ENCODE peak calls at places on chromosomes 7 and 10, in eight cellular contexts. One of them, this sample, is unnamed.

GRCh38 chr7:44847509-44847919 is 373 bp downstream of the H2AZ2 start:
- DNase-seq in neuronal stem cell: no peak
- DNase-seq in neural progenitor cell: peak
- DNase-seq in IMR-90: peak
- DNase-seq in DND-41: peak
- DNase-seq in GM23248: peak
- DNase-seq in keratinocyte: no peak
- DNase-seq in HepG2: peak
- DNase-seq in this sample: peak

GRCh38 chr7:105972276-105972675 is 9.2 kb downstream of the CDHR3 start:
- DNase-seq in neuronal stem cell: no peak
- DNase-seq in neural progenitor cell: no peak
- DNase-seq in IMR-90: no peak
- DNase-seq in DND-41: no peak
- DNase-seq in GM23248: peak
- DNase-seq in keratinocyte: no peak
- DNase-seq in HepG2: no peak
- DNase-seq in this sample: no peak

GRCh38 chr10:101797403-101798059 is 14.3 kb upstream of the NPM3 start:
- DNase-seq in neuronal stem cell: no peak
- DNase-seq in neural progenitor cell: no peak
- DNase-seq in IMR-90: no peak
- DNase-seq in DND-41: no peak
- DNase-seq in GM23248: no peak
- DNase-seq in keratinocyte: no peak
- DNase-seq in HepG2: no peak
- DNase-seq in this sample: no peak

GRCh38 chr7:1446611-1447032 is 12.6 kb downstream of the MICALL2 start:
- DNase-seq in neuronal stem cell: no peak
- DNase-seq in neural progenitor cell: no peak
- DNase-seq in IMR-90: no peak
- DNase-seq in DND-41: no peak
- DNase-seq in GM23248: no peak
- DNase-seq in keratinocyte: no peak
- DNase-seq in HepG2: no peak
- DNase-seq in this sample: no peak

GRCh38 chr7:44705434-44705833 is 43.2 kb upstream of the ZMIZ2 start:
- DNase-seq in neuronal stem cell: no peak
- DNase-seq in neural progenitor cell: no peak
- DNase-seq in IMR-90: no peak
- DNase-seq in DND-41: no peak
- DNase-seq in GM23248: no peak
- DNase-seq in keratinocyte: no peak
- DNase-seq in HepG2: no peak
- DNase-seq in this sample: no peak

GRCh38 chr7:38382627-38383026 is 109.2 kb upstream of the TARP start:
- DNase-seq in neuronal stem cell: no peak
- DNase-seq in neural progenitor cell: no peak
- DNase-seq in IMR-90: peak
- DNase-seq in DND-41: no peak
- DNase-seq in GM23248: peak
- DNase-seq in keratinocyte: no peak
- DNase-seq in HepG2: no peak
- DNase-seq in this sample: peak

GRCh38 chr10:1107004-1107403 is 50.8 kb downstream of the WDR37 start:
- DNase-seq in neuronal stem cell: no peak
- DNase-seq in neural progenitor cell: no peak
- DNase-seq in IMR-90: no peak
- DNase-seq in DND-41: no peak
- DNase-seq in GM23248: no peak
- DNase-seq in keratinocyte: no peak
- DNase-seq in HepG2: no peak
- DNase-seq in this sample: no peak

GRCh38 chr10:19874791-19875190 is 58.6 kb downstream of the PLXDC2 start:
- DNase-seq in neuronal stem cell: no peak
- DNase-seq in neural progenitor cell: no peak
- DNase-seq in IMR-90: no peak
- DNase-seq in DND-41: no peak
- DNase-seq in GM23248: no peak
- DNase-seq in keratinocyte: peak
- DNase-seq in HepG2: no peak
- DNase-seq in this sample: peak

GRCh38 chr7:8260871-8261707 is 878 bp downstream of the ICA1 start:
- DNase-seq in neuronal stem cell: no peak
- DNase-seq in neural progenitor cell: peak
- DNase-seq in IMR-90: no peak
- DNase-seq in DND-41: peak
- DNase-seq in GM23248: peak
- DNase-seq in keratinocyte: no peak
- DNase-seq in HepG2: no peak
- DNase-seq in this sample: no peak

GRCh38 chr7:77331938-77332695 is 84.0 kb downstream of the GSAP start:
- DNase-seq in neuronal stem cell: peak
- DNase-seq in neural progenitor cell: peak
- DNase-seq in IMR-90: peak
- DNase-seq in DND-41: peak
- DNase-seq in GM23248: peak
- DNase-seq in keratinocyte: peak
- DNase-seq in HepG2: peak
- DNase-seq in this sample: peak

GRCh38 chr10:117674641-117675040 is 132.1 kb downstream of the EMX2 start:
- DNase-seq in neuronal stem cell: no peak
- DNase-seq in neural progenitor cell: no peak
- DNase-seq in IMR-90: no peak
- DNase-seq in DND-41: no peak
- DNase-seq in GM23248: no peak
- DNase-seq in keratinocyte: no peak
- DNase-seq in HepG2: no peak
- DNase-seq in this sample: peak

GRCh38 chr7:140585333-140585732 is 55.3 kb downstream of the DENND2A start:
- DNase-seq in neuronal stem cell: no peak
- DNase-seq in neural progenitor cell: no peak
- DNase-seq in IMR-90: no peak
- DNase-seq in DND-41: no peak
- DNase-seq in GM23248: no peak
- DNase-seq in keratinocyte: no peak
- DNase-seq in HepG2: no peak
- DNase-seq in this sample: no peak

GRCh38 chr10:126924915-126925300 is 19.7 kb downstream of the DOCK1 start:
- DNase-seq in neuronal stem cell: no peak
- DNase-seq in neural progenitor cell: no peak
- DNase-seq in IMR-90: peak
- DNase-seq in DND-41: no peak
- DNase-seq in GM23248: peak
- DNase-seq in keratinocyte: no peak
- DNase-seq in HepG2: no peak
- DNase-seq in this sample: no peak

GRCh38 chr10:13536674-13537366 is 8.0 kb upstream of the BEND7 start:
- DNase-seq in neuronal stem cell: peak
- DNase-seq in neural progenitor cell: peak
- DNase-seq in IMR-90: peak
- DNase-seq in DND-41: peak
- DNase-seq in GM23248: peak
- DNase-seq in keratinocyte: no peak
- DNase-seq in HepG2: peak
- DNase-seq in this sample: peak

GRCh38 chr10:31075434-31075833 is 43.8 kb upstream of the ZNF438 start:
- DNase-seq in neuronal stem cell: no peak
- DNase-seq in neural progenitor cell: no peak
- DNase-seq in IMR-90: peak
- DNase-seq in DND-41: no peak
- DNase-seq in GM23248: peak
- DNase-seq in keratinocyte: peak
- DNase-seq in HepG2: no peak
- DNase-seq in this sample: peak

GRCh38 chr7:27113991-27114866 is 11.7 kb upstream of the HOXA2 start:
- DNase-seq in neuronal stem cell: no peak
- DNase-seq in neural progenitor cell: no peak
- DNase-seq in IMR-90: peak
- DNase-seq in DND-41: no peak
- DNase-seq in GM23248: peak
- DNase-seq in keratinocyte: no peak
- DNase-seq in HepG2: no peak
- DNase-seq in this sample: peak

GRCh38 chr10:110783509-110784103 is 88.1 kb upstream of the PDCD4 start:
- DNase-seq in neuronal stem cell: no peak
- DNase-seq in neural progenitor cell: no peak
- DNase-seq in IMR-90: peak
- DNase-seq in DND-41: no peak
- DNase-seq in GM23248: peak
- DNase-seq in keratinocyte: no peak
- DNase-seq in HepG2: no peak
- DNase-seq in this sample: no peak

GRCh38 chr10:85044-85443 is 35.9 kb upstream of the TUBB8 start:
- DNase-seq in neuronal stem cell: no peak
- DNase-seq in neural progenitor cell: no peak
- DNase-seq in IMR-90: no peak
- DNase-seq in DND-41: no peak
- DNase-seq in GM23248: no peak
- DNase-seq in keratinocyte: no peak
- DNase-seq in HepG2: no peak
- DNase-seq in this sample: no peak

GRCh38 chr7:156499247-156499881 is 141.2 kb upstream of the RNF32 start:
- DNase-seq in neuronal stem cell: no peak
- DNase-seq in neural progenitor cell: no peak
- DNase-seq in IMR-90: no peak
- DNase-seq in DND-41: no peak
- DNase-seq in GM23248: no peak
- DNase-seq in keratinocyte: no peak
- DNase-seq in HepG2: no peak
- DNase-seq in this sample: no peak

GRCh38 chr10:105070249-105070648 is 429.2 kb downstream of the SORCS3 start:
- DNase-seq in neuronal stem cell: no peak
- DNase-seq in neural progenitor cell: no peak
- DNase-seq in IMR-90: no peak
- DNase-seq in DND-41: no peak
- DNase-seq in GM23248: no peak
- DNase-seq in keratinocyte: no peak
- DNase-seq in HepG2: no peak
- DNase-seq in this sample: no peak

GRCh38 chr7:24734306-24734705 is 23.0 kb downstream of the GSDME start:
- DNase-seq in neuronal stem cell: no peak
- DNase-seq in neural progenitor cell: no peak
- DNase-seq in IMR-90: peak
- DNase-seq in DND-41: no peak
- DNase-seq in GM23248: no peak
- DNase-seq in keratinocyte: no peak
- DNase-seq in HepG2: no peak
- DNase-seq in this sample: no peak

GRCh38 chr7:20063645-20064044 is 153.5 kb downstream of the MACC1 start:
- DNase-seq in neuronal stem cell: no peak
- DNase-seq in neural progenitor cell: no peak
- DNase-seq in IMR-90: no peak
- DNase-seq in DND-41: no peak
- DNase-seq in GM23248: no peak
- DNase-seq in keratinocyte: no peak
- DNase-seq in HepG2: no peak
- DNase-seq in this sample: no peak
- H3K4me3 ChIP-seq in neuronal stem cell: no peak
- H3K4me3 ChIP-seq in neural progenitor cell: no peak
- H3K4me3 ChIP-seq in IMR-90: no peak
- H3K4me3 ChIP-seq in DND-41: no peak
- H3K4me3 ChIP-seq in GM23248: no peak
- H3K4me3 ChIP-seq in keratinocyte: no peak
- H3K4me3 ChIP-seq in HepG2: no peak
- H3K4me3 ChIP-seq in this sample: no peak

GRCh38 chr10:58608826-58609225 is 96.2 kb downstream of the BICC1 start:
- DNase-seq in neuronal stem cell: no peak
- DNase-seq in neural progenitor cell: no peak
- DNase-seq in IMR-90: peak
- DNase-seq in DND-41: no peak
- DNase-seq in GM23248: peak
- DNase-seq in keratinocyte: no peak
- DNase-seq in HepG2: no peak
- DNase-seq in this sample: no peak
- H3K27ac ChIP-seq in neuronal stem cell: no peak
- H3K27ac ChIP-seq in neural progenitor cell: no peak
- H3K27ac ChIP-seq in IMR-90: peak
- H3K27ac ChIP-seq in DND-41: no peak
- H3K27ac ChIP-seq in GM23248: peak
- H3K27ac ChIP-seq in keratinocyte: no peak
- H3K27ac ChIP-seq in HepG2: no peak
- H3K27ac ChIP-seq in this sample: no peak

DNA sequence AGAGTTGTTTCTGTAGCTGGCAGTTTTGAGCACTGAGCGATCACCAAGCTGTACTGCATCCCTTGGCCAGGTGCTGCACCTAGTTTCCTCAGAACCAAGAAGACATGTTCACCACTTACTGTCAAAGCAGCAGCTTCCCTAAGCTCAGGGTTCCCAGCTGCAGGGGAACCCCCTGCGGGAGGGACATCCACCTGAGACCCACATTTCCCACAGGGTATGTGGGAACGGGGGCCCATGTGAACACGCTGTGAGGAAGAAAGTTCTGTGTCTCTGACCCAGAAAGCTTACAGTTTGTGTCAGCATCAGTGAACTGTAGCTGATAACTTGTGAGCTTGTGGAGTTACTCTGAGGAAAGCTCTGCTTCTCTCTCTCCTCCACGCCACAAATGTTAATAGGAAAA is 436.8 kb upstream of the IGFBP3 start:
- DNase-seq in neuronal stem cell: no peak
- DNase-seq in neural progenitor cell: no peak
- DNase-seq in IMR-90: no peak
- DNase-seq in DND-41: no peak
- DNase-seq in GM23248: no peak
- DNase-seq in keratinocyte: no peak
- DNase-seq in HepG2: no peak
- DNase-seq in this sample: no peak
- H3K9ac ChIP-seq in neuronal stem cell: no peak
- H3K9ac ChIP-seq in neural progenitor cell: no peak
- H3K9ac ChIP-seq in IMR-90: no peak
- H3K9ac ChIP-seq in DND-41: no peak
- H3K9ac ChIP-seq in GM23248: no peak
- H3K9ac ChIP-seq in keratinocyte: no peak
- H3K9ac ChIP-seq in HepG2: no peak
- H3K9ac ChIP-seq in this sample: no peak

GRCh38 chr10:90924552-90924951 is 3.7 kb upstream of the ANKRD1 start:
- DNase-seq in neuronal stem cell: no peak
- DNase-seq in neural progenitor cell: no peak
- DNase-seq in IMR-90: no peak
- DNase-seq in DND-41: no peak
- DNase-seq in GM23248: no peak
- DNase-seq in keratinocyte: no peak
- DNase-seq in HepG2: no peak
- DNase-seq in this sample: no peak

GRCh38 chr10:90923111-90923731 is 2.3 kb upstream of the ANKRD1 start:
- DNase-seq in neuronal stem cell: no peak
- DNase-seq in neural progenitor cell: peak
- DNase-seq in IMR-90: no peak
- DNase-seq in DND-41: no peak
- DNase-seq in GM23248: no peak
- DNase-seq in keratinocyte: no peak
- DNase-seq in HepG2: no peak
- DNase-seq in this sample: no peak

GRCh38 chr10:90919683-90920574 is 958 bp downstream of the ANKRD1 start:
- DNase-seq in neuronal stem cell: no peak
- DNase-seq in neural progenitor cell: no peak
- DNase-seq in IMR-90: no peak
- DNase-seq in DND-41: no peak
- DNase-seq in GM23248: no peak
- DNase-seq in keratinocyte: no peak
- DNase-seq in HepG2: no peak
- DNase-seq in this sample: no peak

GRCh38 chr10:90920986-90921643 is at the start of gene ANKRD1:
- DNase-seq in neuronal stem cell: peak
- DNase-seq in neural progenitor cell: peak
- DNase-seq in IMR-90: peak
- DNase-seq in DND-41: no peak
- DNase-seq in GM23248: peak
- DNase-seq in keratinocyte: peak
- DNase-seq in HepG2: peak
- DNase-seq in this sample: peak

GRCh38 chr10:90921906-90922305 is 1.0 kb upstream of the ANKRD1 start:
- DNase-seq in neuronal stem cell: no peak
- DNase-seq in neural progenitor cell: no peak
- DNase-seq in IMR-90: no peak
- DNase-seq in DND-41: no peak
- DNase-seq in GM23248: no peak
- DNase-seq in keratinocyte: no peak
- DNase-seq in HepG2: no peak
- DNase-seq in this sample: no peak
- H3K4me3 ChIP-seq in neuronal stem cell: no peak
- H3K4me3 ChIP-seq in neural progenitor cell: no peak
- H3K4me3 ChIP-seq in IMR-90: no peak
- H3K4me3 ChIP-seq in DND-41: no peak
- H3K4me3 ChIP-seq in GM23248: no peak
- H3K4me3 ChIP-seq in keratinocyte: no peak
- H3K4me3 ChIP-seq in HepG2: no peak
- H3K4me3 ChIP-seq in this sample: no peak